ENCODE peak calls at places on chromosomes 4 and X, in four cellular contexts. M, X, H and U are unnamed samples.

GRCh38 chrX:23493941-23494374 is 159.3 kb downstream of the PTCHD1 start:
- DNase-seq in M (no peak), X (peak), H (peak), U (peak)

GRCh38 chr4:93203708-93204107 is 624.8 kb upstream of the ATOH1 start:
- DNase-seq in M (no peak), X (peak), H (peak), U (peak)

GRCh38 chrX:74534569-74535038 is 79.8 kb downstream of the RLIM start:
- DNase-seq in M (no peak), X (peak), H (no peak), U (no peak)

GRCh38 chrX:53133400-53133799 is 39.5 kb downstream of the KANTR start:
- DNase-seq in M (no peak), X (no peak), H (no peak), U (no peak)

GRCh38 chrX:55668084-55668483 is 44.9 kb downstream of the FOXR2 start:
- DNase-seq in M (no peak), X (no peak), H (no peak), U (no peak)

GRCh38 chrX:2863646-2864045 is 34.9 kb downstream of the GYG2 start:
- DNase-seq in M (no peak), X (peak), H (no peak), U (no peak)

GRCh38 chr4:124713213-124713592 is 671 bp upstream of the ANKRD50 start:
- DNase-seq in M (peak), X (peak), H (peak), U (peak)

GRCh38 chr4:87268401-87268800 is 48.0 kb upstream of the KLHL8 start:
- DNase-seq in M (no peak), X (no peak), H (no peak), U (no peak)

GRCh38 chr4:118034061-118034785 is at the start of gene NDST3:
- DNase-seq in M (peak), X (peak), H (peak), U (peak)

GRCh38 chrX:12975999-12976558 is 1.2 kb downstream of the TMSB4X start:
- DNase-seq in M (peak), X (peak), H (peak), U (peak)

GRCh38 chr4:164956766-164957643 is 20.5 kb downstream of the TRIM61 start:
- DNase-seq in M (peak), X (peak), H (peak), U (no peak)

GRCh38 chr4:98565646-98566403 is 92.6 kb downstream of the TSPAN5 start:
- DNase-seq in M (no peak), X (no peak), H (no peak), U (no peak)

GRCh38 chr4:112214397-112215264 is 17.0 kb upstream of the AP1AR start:
- DNase-seq in M (no peak), X (peak), H (peak), U (peak)
- TF ChIP-seq CTCF in M (peak), X (no peak), H (peak), U (peak)

DNA sequence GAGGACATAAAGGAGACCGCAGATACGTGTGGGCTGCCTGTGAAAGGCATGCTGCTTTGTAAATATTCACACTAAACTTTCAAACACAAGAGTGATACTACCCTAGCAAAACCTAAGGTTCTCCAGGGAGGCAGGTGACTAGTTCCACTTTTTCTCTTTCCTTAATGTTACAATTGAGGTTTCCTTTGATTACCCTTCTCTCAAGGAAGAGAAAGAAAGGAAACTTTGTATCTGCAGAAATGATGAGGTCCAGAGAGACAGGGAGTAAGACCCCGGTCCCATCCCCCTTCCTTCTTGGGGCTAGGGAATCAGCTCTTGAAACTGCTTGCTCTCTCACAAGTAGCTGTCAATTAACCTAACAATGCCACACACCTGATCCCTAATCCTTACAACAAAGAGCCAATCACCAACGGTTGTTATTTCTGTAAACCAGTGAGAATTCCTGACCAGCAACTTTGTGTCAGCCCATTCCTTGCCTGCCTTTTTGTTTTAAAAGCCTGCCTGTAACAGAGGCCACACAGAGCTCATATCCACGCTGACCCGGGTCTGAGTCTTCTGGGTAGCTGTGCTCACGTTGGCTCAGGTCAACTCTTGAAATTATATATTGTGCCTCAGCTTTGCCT is 754.8 kb upstream of the FRG1 start:
- DNase-seq in M (no peak), X (no peak), H (no peak), U (no peak)
- H3K4me3 ChIP-seq in M (no peak), X (no peak), H (no peak), U (no peak)

DNA sequence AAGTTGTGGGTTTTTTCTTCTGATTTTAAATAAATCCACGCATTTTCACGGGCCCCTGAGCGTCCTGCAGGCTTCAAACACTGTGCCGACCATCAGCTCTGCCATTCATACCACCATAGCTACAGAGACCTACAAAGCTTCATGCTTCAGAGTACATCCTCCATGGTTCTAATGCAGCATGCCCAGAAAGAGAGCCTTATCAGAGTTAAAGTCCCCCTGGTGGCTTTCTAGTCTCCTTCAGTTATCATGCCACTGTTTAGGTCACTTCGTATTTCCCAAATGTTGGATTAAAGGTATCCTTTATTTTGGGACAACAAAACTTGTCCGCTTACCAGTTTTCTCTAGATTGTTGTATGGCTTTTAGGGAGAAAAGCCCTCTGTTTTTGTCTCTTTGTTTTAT is 66.7 kb upstream of the VCX2 start:
- DNase-seq in M (no peak), X (no peak), H (no peak), U (no peak)
- TF ChIP-seq CTCF in M (no peak), X (no peak), H (no peak), U (no peak)

GRCh38 chrX:78622834-78623233 is 36.3 kb downstream of the RTL3 start:
- DNase-seq in M (no peak), X (no peak), H (no peak), U (no peak)
- H3K4me3 ChIP-seq in M (no peak), X (no peak), H (no peak), U (no peak)

GRCh38 chr4:180057198-180057821 is 2185.9 kb upstream of the TENM3 start:
- DNase-seq in M (no peak), X (peak), H (peak), U (peak)
- TF ChIP-seq CTCF in M (no peak), X (no peak), H (no peak), U (peak)

GRCh38 chr4:181971411-181971810 is 271.8 kb upstream of the TENM3 start:
- DNase-seq in M (no peak), X (peak), H (no peak), U (no peak)
- H3K4me3 ChIP-seq in M (no peak), X (no peak), H (no peak), U (no peak)

GRCh38 chr4:144575181-144575580 is 70.8 kb upstream of the HHIP start:
- DNase-seq in M (no peak), X (no peak), H (peak), U (no peak)

GRCh38 chr4:144574509-144574908 is 71.4 kb upstream of the HHIP start:
- DNase-seq in M (no peak), X (no peak), H (no peak), U (no peak)

GRCh38 chr4:144574004-144574403 is 72.0 kb upstream of the HHIP start:
- DNase-seq in M (no peak), X (no peak), H (no peak), U (no peak)

DNA sequence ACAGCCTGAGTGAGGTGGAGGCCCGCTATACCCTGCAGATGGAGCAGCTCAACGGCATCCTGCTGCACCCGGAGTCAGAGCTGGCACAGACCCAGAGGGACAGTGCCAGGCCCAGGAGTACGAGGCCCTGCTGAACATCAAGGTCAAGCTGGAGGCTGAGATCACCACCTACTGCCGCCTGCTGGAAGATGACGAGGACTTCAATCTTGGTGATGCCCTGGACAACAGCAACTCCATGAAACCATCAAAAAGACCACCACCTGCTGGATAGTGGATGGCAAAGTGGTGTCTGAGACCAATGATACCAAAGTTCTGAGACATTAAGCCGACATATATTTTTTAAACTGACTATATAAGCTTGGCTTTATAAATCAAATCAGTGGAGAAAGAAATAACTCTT is 73.3 kb upstream of the HHIP start:
- DNase-seq in M (no peak), X (no peak), H (peak), U (peak)
- TF ChIP-seq CTCF in M (no peak), X (no peak), H (no peak), U (no peak)